ENCODE peak calls at places on chromosomes 5 and 9, in seven cellular contexts. U, C, O, V, F, X and M are unnamed samples.

GRCh38 chr5:147690595-147690994 is 91.9 kb downstream of the JAKMIP2 start:
- DNase-seq in U (no peak), O (no peak), X (peak; percentile 13), C (no peak), V (no peak), F (no peak), M (no peak)

GRCh38 chr9:1929722-1930621 is 85.2 kb upstream of the SMARCA2 start:
- DNase-seq in C (no peak), O (no peak), U (no peak), F (no peak), V (no peak), X (no peak), M (no peak)

GRCh38 chr9:124030969-124031451 is 19.4 kb downstream of the LHX2 start:
- DNase-seq in U (no peak), O (no peak), V (no peak), F (no peak), X (no peak), C (no peak), M (no peak)

GRCh38 chr9:113668057-113668456 is 204.5 kb downstream of the RGS3 start:
- DNase-seq in V (no peak), O (no peak), F (no peak), X (no peak), C (no peak), U (no peak), M (no peak)

GRCh38 chr5:1523793-1524480 is at the start of gene LPCAT1:
- DNase-seq in V (peak; percentile 89), U (peak; percentile 46), O (no peak), F (peak; percentile 87), X (peak; percentile 70), C (no peak), M (peak; percentile 54)

GRCh38 chr9:122100756-122101155 is 7.6 kb upstream of the TTLL11 start:
- DNase-seq in O (no peak), F (no peak), X (no peak), U (no peak), C (no peak), V (no peak), M (no peak)

GRCh38 chr5:96083361-96083881 is 121.8 kb upstream of the ELL2 start:
- DNase-seq in V (no peak), X (no peak), U (no peak), F (no peak), C (no peak), O (no peak), M (no peak)

GRCh38 chr5:135458356-135458755 is 6.2 kb upstream of the TIFAB start:
- DNase-seq in V (no peak), X (no peak), C (no peak), O (no peak), F (no peak), U (no peak), M (no peak)

GRCh38 chr5:76155536-76155935 is 72.4 kb downstream of the SV2C start:
- DNase-seq in V (no peak), X (no peak), F (no peak), O (no peak), U (no peak), C (no peak), M (no peak)

GRCh38 chr5:170522211-170523128 is 18.6 kb downstream of the KCNIP1 start:
- DNase-seq in V (no peak), U (no peak), C (no peak), O (no peak), F (no peak), X (peak; percentile 13), M (no peak)

GRCh38 chr5:51465165-51465564 is 81.9 kb downstream of the ISL1 start:
- DNase-seq in O (no peak), U (no peak), V (no peak), X (no peak), C (no peak), F (no peak), M (no peak)

GRCh38 chr5:99449786-99450185 is 521.0 kb upstream of the CHD1 start:
- DNase-seq in F (no peak), V (no peak), O (no peak), X (no peak), C (no peak), U (no peak), M (no peak)

GRCh38 chr5:63961598-63962161 is 565 bp downstream of the HTR1A start:
- DNase-seq in U (no peak), F (no peak), V (no peak), C (no peak), X (no peak), O (no peak), M (no peak)

GRCh38 chr9:2299843-2300205 is 284.7 kb downstream of the SMARCA2 start:
- DNase-seq in C (no peak), O (no peak), F (no peak), X (no peak), U (no peak), V (no peak), M (no peak)

GRCh38 chr5:32794086-32794485 is 83.0 kb downstream of the NPR3 start:
- DNase-seq in C (no peak), F (no peak), X (peak; percentile 29), V (no peak), O (no peak), U (no peak), M (no peak)

GRCh38 chr5:68074048-68074632 is 141.4 kb upstream of the PIK3R1 start:
- DNase-seq in O (no peak), X (no peak), F (no peak), V (no peak), U (peak; percentile 29), C (no peak), M (no peak)

GRCh38 chr5:11407553-11408145 is 496.6 kb downstream of the CTNND2 start:
- DNase-seq in U (no peak), O (no peak), F (no peak), C (no peak), V (no peak), X (no peak), M (no peak)

GRCh38 chr9:110788871-110789270 is 120.3 kb downstream of the MUSK start:
- DNase-seq in O (no peak), V (no peak), C (no peak), F (no peak), X (no peak), U (no peak), M (no peak)

DNA sequence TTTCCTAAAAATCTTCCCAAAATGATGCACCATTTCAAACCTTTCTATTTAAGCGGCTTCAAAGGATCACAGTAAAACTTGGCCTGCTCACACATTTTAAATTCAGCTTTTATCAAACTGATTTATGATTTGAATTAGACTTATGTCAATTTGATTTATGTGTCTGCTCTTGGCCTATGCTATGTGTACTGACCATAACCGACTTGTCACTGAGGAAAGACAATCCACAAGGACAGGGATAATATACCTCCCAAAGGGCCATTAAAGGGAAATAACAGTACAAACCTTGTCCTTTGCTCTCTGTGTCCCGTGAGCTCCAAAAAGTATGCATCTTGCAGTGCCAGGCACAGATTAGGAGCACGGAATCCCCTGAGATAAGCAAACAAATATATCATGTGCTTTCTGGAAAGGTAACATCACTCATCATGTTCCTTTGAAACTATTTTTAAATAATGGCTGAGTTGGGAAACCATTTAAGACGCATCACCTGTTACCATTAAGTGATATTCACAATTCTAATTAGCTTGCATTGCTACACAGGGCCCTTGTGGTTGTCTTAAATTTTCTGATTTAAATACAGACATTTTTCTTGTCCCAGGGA is 31.9 kb upstream of the FTMT start:
- DNase-seq in C (no peak), V (no peak), X (no peak), U (no peak), O (no peak), F (no peak), M (no peak)
- H3K27ac ChIP-seq in C (no peak overlapping the region), V (no peak overlapping the region), X (no peak overlapping the region), U (no peak overlapping the region), O (no peak overlapping the region), F (no peak overlapping the region), M (no peak overlapping the region)

DNA sequence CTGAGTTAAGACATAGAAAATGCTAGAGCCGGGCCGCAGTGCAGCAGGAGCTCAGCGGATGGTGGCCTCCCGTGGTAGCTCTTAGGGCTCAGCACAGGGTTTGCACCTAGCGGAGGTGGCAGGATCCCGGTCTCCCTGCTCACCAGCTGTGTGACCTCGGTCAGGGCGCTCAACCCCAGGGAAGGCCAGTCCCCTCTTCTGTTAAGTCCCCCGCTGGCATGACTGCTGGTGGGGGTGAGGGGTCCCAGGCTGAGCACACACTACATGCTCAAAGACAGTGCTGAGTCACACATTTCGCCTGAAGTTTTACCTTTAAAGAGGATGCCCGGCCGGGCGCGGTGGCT is 39.0 kb downstream of the HRH2 start:
- DNase-seq in O (no peak), F (no peak), X (no peak), V (no peak), C (no peak), U (no peak), M (no peak)
- TF ChIP-seq CTCF in O (no peak), F (no peak), X (no peak), V (no peak), C (no peak), U (no peak), M (no peak)

DNA sequence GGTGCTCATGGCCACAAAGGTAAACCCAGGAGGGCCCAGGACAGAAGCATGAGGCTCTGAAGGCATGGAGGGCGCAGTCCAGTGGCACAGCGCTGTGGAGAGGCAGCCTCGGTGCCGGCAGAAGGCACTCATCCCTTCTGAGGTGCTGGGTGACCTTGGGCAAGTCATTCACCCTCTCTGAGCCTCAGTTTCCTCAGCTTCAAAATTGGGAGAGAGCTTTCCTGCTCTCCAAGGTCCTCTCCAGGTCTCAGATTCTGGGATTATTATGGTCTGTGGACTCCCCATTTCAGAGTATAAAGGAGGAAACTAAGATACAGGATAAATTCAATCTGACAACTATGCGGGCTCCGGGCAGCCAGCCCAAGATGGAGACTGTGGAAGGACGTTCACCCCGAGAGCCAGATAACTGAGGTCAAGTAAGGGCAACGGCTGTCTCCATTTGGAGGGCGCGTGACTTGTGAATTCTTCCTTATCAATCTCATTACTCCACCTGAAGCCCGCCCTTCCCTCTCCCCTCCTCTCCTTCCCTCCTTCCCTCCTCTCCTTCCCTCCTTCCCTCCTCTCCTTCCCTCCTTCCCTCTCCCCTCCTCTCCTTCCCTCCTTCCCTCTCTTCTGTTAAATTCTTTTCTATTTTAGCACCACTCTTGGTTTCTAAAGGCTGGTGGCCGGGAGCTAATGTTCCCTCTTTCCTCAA is 58.1 kb downstream of the LRSAM1 start:
- DNase-seq in O (no peak), C (no peak), F (no peak), V (no peak), U (no peak), X (no peak), M (no peak)
- H3K27ac ChIP-seq in O (peak overlapping the region; percentile 31), C (peak overlapping the region; percentile 39), F (peak overlapping the region; percentile 78), V (peak overlapping the region; percentile 60), U (peak overlapping the region; percentile 1), X (no peak overlapping the region), M (peak overlapping the region; percentile 77)

GRCh38 chr9:137188490-137189296 is at the start of the genes ANAPC2 and SSNA1:
- DNase-seq in C (peak; percentile 62), V (peak; percentile 95), U (peak; percentile 85), O (peak; percentile 81), X (peak; percentile 96), F (peak; percentile 93), M (peak; percentile 94)
- TF ChIP-seq CTCF in C (peak; percentile 33), V (no peak), U (peak; percentile 15), O (peak; percentile 58), X (peak; percentile 39), F (no peak), M (peak; percentile 16)

GRCh38 chr9:79953908-79954307 is 382.1 kb downstream of the TLE4 start:
- DNase-seq in V (no peak), F (no peak), C (no peak), X (no peak), U (no peak), O (no peak), M (no peak)
- H3K27ac ChIP-seq in V (no peak overlapping the region), F (no peak overlapping the region), C (no peak overlapping the region), X (no peak overlapping the region), U (no peak overlapping the region), O (no peak overlapping the region), M (no peak overlapping the region)